ENCODE peak calls at places on chromosomes 12 and 14, in five cellular contexts. One of them, this sample, is unnamed.

GRCh38 chr14:71341160-71341559 is 433.9 kb downstream of the PCNX1 start:
- DNase-seq in neuronal stem cell: no peak
- DNase-seq in H9: no peak
- DNase-seq in mesenchymal stem cell: no peak
- DNase-seq in H1: no peak
- DNase-seq in this sample: no peak

GRCh38 chr14:104111301-104112112 is 26.0 kb downstream of the ASPG start:
- DNase-seq in neuronal stem cell: no peak
- DNase-seq in H9: no peak
- DNase-seq in mesenchymal stem cell: no peak
- DNase-seq in H1: no peak
- DNase-seq in this sample: no peak

GRCh38 chr12:68406134-68406576 is 74.0 kb upstream of the MDM1 start:
- DNase-seq in neuronal stem cell: no peak
- DNase-seq in H9: peak; percentile 43
- DNase-seq in mesenchymal stem cell: peak; percentile 52
- DNase-seq in H1: no peak
- DNase-seq in this sample: no peak

GRCh38 chr12:119088917-119089667 is 89.6 kb upstream of the HSPB8 start:
- DNase-seq in neuronal stem cell: peak; percentile 57
- DNase-seq in H9: peak; percentile 85
- DNase-seq in mesenchymal stem cell: no peak
- DNase-seq in H1: peak; percentile 61
- DNase-seq in this sample: no peak

GRCh38 chr12:71014180-71014785 is 93.7 kb upstream of the PTPRR start:
- DNase-seq in neuronal stem cell: peak; percentile 23
- DNase-seq in H9: no peak
- DNase-seq in mesenchymal stem cell: peak; percentile 40
- DNase-seq in H1: no peak
- DNase-seq in this sample: no peak

GRCh38 chr14:67477926-67478915 is 10.3 kb downstream of the TMEM229B start:
- DNase-seq in neuronal stem cell: no peak
- DNase-seq in H9: no peak
- DNase-seq in mesenchymal stem cell: no peak
- DNase-seq in H1: no peak
- DNase-seq in this sample: no peak

GRCh38 chr12:53465679-53466078 is 13.8 kb downstream of the PCBP2 start:
- DNase-seq in neuronal stem cell: no peak
- DNase-seq in H9: no peak
- DNase-seq in mesenchymal stem cell: no peak
- DNase-seq in H1: no peak
- DNase-seq in this sample: no peak

GRCh38 chr12:6592087-6592486 is 15.1 kb downstream of the CHD4 start:
- DNase-seq in neuronal stem cell: no peak
- DNase-seq in H9: no peak
- DNase-seq in mesenchymal stem cell: no peak
- DNase-seq in H1: no peak
- DNase-seq in this sample: no peak

GRCh38 chr14:101360045-101360931 is 201.0 kb upstream of the DIO3 start:
- DNase-seq in neuronal stem cell: no peak
- DNase-seq in H9: no peak
- DNase-seq in mesenchymal stem cell: no peak
- DNase-seq in H1: no peak
- DNase-seq in this sample: no peak

GRCh38 chr14:80565001-80565400 is 353.7 kb upstream of the DIO2 start:
- DNase-seq in neuronal stem cell: no peak
- DNase-seq in H9: no peak
- DNase-seq in mesenchymal stem cell: no peak
- DNase-seq in H1: no peak
- DNase-seq in this sample: peak; percentile 62

GRCh38 chr12:94553130-94553519 is 93.5 kb upstream of the CEP83 start:
- DNase-seq in neuronal stem cell: no peak
- DNase-seq in H9: no peak
- DNase-seq in mesenchymal stem cell: peak; percentile 46
- DNase-seq in H1: no peak
- DNase-seq in this sample: peak; percentile 63

GRCh38 chr12:3355378-3355900 is 135.6 kb upstream of the PRMT8 start:
- DNase-seq in neuronal stem cell: no peak
- DNase-seq in H9: no peak
- DNase-seq in mesenchymal stem cell: no peak
- DNase-seq in H1: no peak
- DNase-seq in this sample: no peak

GRCh38 chr14:35867280-35867629 is 41.1 kb downstream of the BRMS1L start:
- DNase-seq in neuronal stem cell: no peak
- DNase-seq in H9: no peak
- DNase-seq in mesenchymal stem cell: no peak
- DNase-seq in H1: no peak
- DNase-seq in this sample: no peak

GRCh38 chr12:88624911-88625310 is 44.6 kb upstream of the KITLG start:
- DNase-seq in neuronal stem cell: no peak
- DNase-seq in H9: no peak
- DNase-seq in mesenchymal stem cell: peak; percentile 22
- DNase-seq in H1: no peak
- DNase-seq in this sample: no peak

GRCh38 chr14:104227806-104228205 is 89.4 kb downstream of the KIF26A start:
- DNase-seq in neuronal stem cell: no peak
- DNase-seq in H9: no peak
- DNase-seq in mesenchymal stem cell: no peak
- DNase-seq in H1: no peak
- DNase-seq in this sample: no peak

GRCh38 chr14:60323199-60323891 is 74.3 kb downstream of the PPM1A start:
- DNase-seq in neuronal stem cell: no peak
- DNase-seq in H9: no peak
- DNase-seq in mesenchymal stem cell: no peak
- DNase-seq in H1: no peak
- DNase-seq in this sample: no peak

GRCh38 chr12:109609256-109609821 is 35.7 kb downstream of the MVK start:
- DNase-seq in neuronal stem cell: no peak
- DNase-seq in H9: no peak
- DNase-seq in mesenchymal stem cell: no peak
- DNase-seq in H1: no peak
- DNase-seq in this sample: peak; percentile 52

GRCh38 chr12:57377103-57377840 is 53.6 kb downstream of the R3HDM2 start:
- DNase-seq in neuronal stem cell: no peak
- DNase-seq in H9: no peak
- DNase-seq in mesenchymal stem cell: no peak
- DNase-seq in H1: no peak
- DNase-seq in this sample: peak; percentile 9

GRCh38 chr14:40374221-40374620 is 942.0 kb upstream of the FBXO33 start:
- DNase-seq in neuronal stem cell: no peak
- DNase-seq in H9: no peak
- DNase-seq in mesenchymal stem cell: no peak
- DNase-seq in H1: no peak
- DNase-seq in this sample: no peak

GRCh38 chr14:40367717-40368116 is 935.5 kb upstream of the FBXO33 start:
- DNase-seq in neuronal stem cell: no peak
- DNase-seq in H9: no peak
- DNase-seq in mesenchymal stem cell: no peak
- DNase-seq in H1: no peak
- DNase-seq in this sample: no peak

GRCh38 chr14:40365305-40365704 is 933.1 kb upstream of the FBXO33 start:
- DNase-seq in neuronal stem cell: no peak
- DNase-seq in H9: no peak
- DNase-seq in mesenchymal stem cell: no peak
- DNase-seq in H1: no peak
- DNase-seq in this sample: no peak

GRCh38 chr14:40368314-40368713 is 936.1 kb upstream of the FBXO33 start:
- DNase-seq in neuronal stem cell: no peak
- DNase-seq in H9: no peak
- DNase-seq in mesenchymal stem cell: no peak
- DNase-seq in H1: no peak
- DNase-seq in this sample: no peak

GRCh38 chr14:40371011-40371410 is 938.8 kb upstream of the FBXO33 start:
- DNase-seq in neuronal stem cell: no peak
- DNase-seq in H9: no peak
- DNase-seq in mesenchymal stem cell: no peak
- DNase-seq in H1: no peak
- DNase-seq in this sample: no peak
- H2BK12ac ChIP-seq in neuronal stem cell: no peak overlapping the region
- H2BK12ac ChIP-seq in H9: no peak overlapping the region
- H2BK12ac ChIP-seq in mesenchymal stem cell: no peak overlapping the region
- H2BK12ac ChIP-seq in H1: no peak overlapping the region
- H2BK12ac ChIP-seq in this sample: no peak overlapping the region

GRCh38 chr14:23828611-23829010 is 125.0 kb upstream of the DHRS4 start:
- DNase-seq in neuronal stem cell: no peak
- DNase-seq in H9: no peak
- DNase-seq in mesenchymal stem cell: no peak
- DNase-seq in H1: no peak
- DNase-seq in this sample: no peak
- H3K27ac ChIP-seq in neuronal stem cell: no peak overlapping the region
- H3K27ac ChIP-seq in H9: no peak overlapping the region
- H3K27ac ChIP-seq in mesenchymal stem cell: no peak overlapping the region
- H3K27ac ChIP-seq in H1: no peak overlapping the region
- H3K27ac ChIP-seq in this sample: no peak overlapping the region

GRCh38 chr14:53496668-53497067 is 343.5 kb upstream of the DDHD1 start:
- DNase-seq in neuronal stem cell: no peak
- DNase-seq in H9: no peak
- DNase-seq in mesenchymal stem cell: no peak
- DNase-seq in H1: no peak
- DNase-seq in this sample: no peak

GRCh38 chr14:53494587-53494986 is 341.5 kb upstream of the DDHD1 start:
- DNase-seq in neuronal stem cell: no peak
- DNase-seq in H9: no peak
- DNase-seq in mesenchymal stem cell: no peak
- DNase-seq in H1: no peak
- DNase-seq in this sample: no peak

GRCh38 chr14:53493895-53494294 is 340.8 kb upstream of the DDHD1 start:
- DNase-seq in neuronal stem cell: no peak
- DNase-seq in H9: no peak
- DNase-seq in mesenchymal stem cell: no peak
- DNase-seq in H1: no peak
- DNase-seq in this sample: no peak

GRCh38 chr14:53493310-53493709 is 340.2 kb upstream of the DDHD1 start:
- DNase-seq in neuronal stem cell: no peak
- DNase-seq in H9: no peak
- DNase-seq in mesenchymal stem cell: no peak
- DNase-seq in H1: no peak
- DNase-seq in this sample: no peak

GRCh38 chr14:53495846-53496343 is 342.8 kb upstream of the DDHD1 start:
- DNase-seq in neuronal stem cell: no peak
- DNase-seq in H9: no peak
- DNase-seq in mesenchymal stem cell: no peak
- DNase-seq in H1: no peak
- DNase-seq in this sample: no peak
- H2BK12ac ChIP-seq in neuronal stem cell: no peak overlapping the region
- H2BK12ac ChIP-seq in H9: no peak overlapping the region
- H2BK12ac ChIP-seq in mesenchymal stem cell: no peak overlapping the region
- H2BK12ac ChIP-seq in H1: no peak overlapping the region
- H2BK12ac ChIP-seq in this sample: no peak overlapping the region

GRCh38 chr12:113154351-113154973 is 4.9 kb downstream of the CFAP73 start:
- DNase-seq in neuronal stem cell: no peak
- DNase-seq in H9: peak; percentile 91
- DNase-seq in mesenchymal stem cell: peak; percentile 25
- DNase-seq in H1: peak; percentile 44
- DNase-seq in this sample: peak; percentile 34

GRCh38 chr12:113152835-113153814 is 3.6 kb downstream of the CFAP73 start:
- DNase-seq in neuronal stem cell: no peak
- DNase-seq in H9: peak; percentile 88
- DNase-seq in mesenchymal stem cell: peak; percentile 73
- DNase-seq in H1: peak; percentile 51
- DNase-seq in this sample: peak; percentile 74

GRCh38 chr12:113155060-113155459 is 5.5 kb downstream of the CFAP73 start:
- DNase-seq in neuronal stem cell: no peak
- DNase-seq in H9: no peak
- DNase-seq in mesenchymal stem cell: no peak
- DNase-seq in H1: no peak
- DNase-seq in this sample: no peak

GRCh38 chr12:113157218-113157859 is 7.8 kb downstream of the CFAP73 start:
- DNase-seq in neuronal stem cell: no peak
- DNase-seq in H9: no peak
- DNase-seq in mesenchymal stem cell: no peak
- DNase-seq in H1: no peak
- DNase-seq in this sample: no peak

DNA sequence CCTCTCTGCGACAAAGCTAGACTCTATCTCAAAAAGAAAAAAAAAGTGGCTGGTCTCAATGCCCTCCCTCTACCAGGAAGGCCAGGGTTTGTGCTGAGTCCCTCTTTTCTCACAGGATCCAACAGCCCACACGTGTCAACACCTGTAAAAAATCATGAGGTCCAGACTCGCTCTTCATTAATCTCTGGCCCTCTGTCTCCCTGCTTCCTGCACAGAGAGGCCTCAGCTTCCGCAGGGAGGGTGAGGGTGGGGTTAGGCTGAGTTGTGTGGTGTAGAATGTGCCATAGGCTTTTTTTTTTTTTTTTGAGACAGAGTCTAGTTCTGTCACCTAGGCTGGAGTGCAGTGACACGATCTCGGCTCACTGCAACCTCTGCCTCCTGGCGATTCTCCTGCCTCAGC is 6.1 kb downstream of the CFAP73 start:
- DNase-seq in neuronal stem cell: no peak
- DNase-seq in H9: no peak
- DNase-seq in mesenchymal stem cell: no peak
- DNase-seq in H1: no peak
- DNase-seq in this sample: no peak
- H3K27ac ChIP-seq in neuronal stem cell: no peak overlapping the region
- H3K27ac ChIP-seq in H9: no peak overlapping the region
- H3K27ac ChIP-seq in mesenchymal stem cell: no peak overlapping the region
- H3K27ac ChIP-seq in H1: no peak overlapping the region
- H3K27ac ChIP-seq in this sample: no peak overlapping the region

GRCh38 chr12:117189725-117190209 is 503 bp downstream of the FBXO21 start:
- DNase-seq in neuronal stem cell: peak; percentile 21
- DNase-seq in H9: no peak
- DNase-seq in mesenchymal stem cell: peak; percentile 52
- DNase-seq in H1: no peak
- DNase-seq in this sample: no peak

GRCh38 chr12:117188961-117189724 is 1.1 kb downstream of the FBXO21 start:
- DNase-seq in neuronal stem cell: peak; percentile 23
- DNase-seq in H9: no peak
- DNase-seq in mesenchymal stem cell: peak; percentile 71
- DNase-seq in H1: no peak
- DNase-seq in this sample: peak; percentile 14

GRCh38 chr12:117192057-117192456 is 1.8 kb upstream of the FBXO21 start:
- DNase-seq in neuronal stem cell: no peak
- DNase-seq in H9: peak; percentile 64
- DNase-seq in mesenchymal stem cell: no peak
- DNase-seq in H1: no peak
- DNase-seq in this sample: peak; percentile 61

GRCh38 chr12:117188121-117188665 is 2.1 kb downstream of the FBXO21 start:
- DNase-seq in neuronal stem cell: no peak
- DNase-seq in H9: no peak
- DNase-seq in mesenchymal stem cell: peak; percentile 22
- DNase-seq in H1: no peak
- DNase-seq in this sample: no peak

GRCh38 chr12:117190210-117190781 is at the start of gene FBXO21:
- DNase-seq in neuronal stem cell: peak; percentile 88
- DNase-seq in H9: peak; percentile 94
- DNase-seq in mesenchymal stem cell: peak; percentile 79
- DNase-seq in H1: peak; percentile 72
- DNase-seq in this sample: peak; percentile 84
- H2BK12ac ChIP-seq in neuronal stem cell: no peak within 1 kb of the TSS
- H2BK12ac ChIP-seq in H9: no peak within 1 kb of the TSS
- H2BK12ac ChIP-seq in mesenchymal stem cell: no peak within 1 kb of the TSS
- H2BK12ac ChIP-seq in H1: peak within 1 kb of the TSS; percentile 75
- H2BK12ac ChIP-seq in this sample: no peak within 1 kb of the TSS

GRCh38 chr14:50741571-50741970 is 73.5 kb upstream of the SAV1 start:
- DNase-seq in neuronal stem cell: no peak
- DNase-seq in H9: no peak
- DNase-seq in mesenchymal stem cell: peak; percentile 47
- DNase-seq in H1: no peak
- DNase-seq in this sample: no peak
- H3K27ac ChIP-seq in neuronal stem cell: no peak overlapping the region
- H3K27ac ChIP-seq in H9: no peak overlapping the region
- H3K27ac ChIP-seq in mesenchymal stem cell: peak overlapping the region; percentile 55
- H3K27ac ChIP-seq in H1: no peak overlapping the region
- H3K27ac ChIP-seq in this sample: no peak overlapping the region

This sample was measured in trophoblast cell.